ENCODE peak calls at places on chromosomes 6 and 20, in six cellular contexts. W is stimulated activated CD4-positive, alpha-beta T cell treated with anti-CD3 and anti-CD28 coated beads, Interleukin-2, amount 100 ng/mL, for 24 hours; X is HEK293T; E is neuronal stem cell; I is aorta; R is upper lobe of right lung. L is an unnamed sample.

GRCh38 chr6:35396991-35397390 is 54.6 kb downstream of the PPARD start:
- DNase-seq in W (no peak), X (no peak), E (no peak), I (peak; percentile 3), R (no peak), L (no peak)

GRCh38 chr20:8155229-8155628 is 23.2 kb downstream of the PLCB1 start:
- DNase-seq in W (no peak), X (no peak), E (no peak), I (no peak), R (no peak), L (no peak)

GRCh38 chr6:33634203-33634727 is 13.1 kb downstream of the ITPR3 start:
- DNase-seq in W (no peak), X (no peak), E (no peak), I (no peak), R (no peak), L (no peak)

GRCh38 chr6:39366875-39367618 is 44.5 kb upstream of the KCNK16 start:
- DNase-seq in W (no peak), X (no peak), E (no peak), I (no peak), R (no peak), L (no peak)

GRCh38 chr6:116948535-116949304 is 71.7 kb downstream of the RFX6 start:
- DNase-seq in W (no peak), X (no peak), E (no peak), I (no peak), R (no peak), L (no peak)

GRCh38 chr20:51087306-51087705 is 64.4 kb upstream of the KCNG1 start:
- DNase-seq in W (no peak), X (no peak), E (no peak), I (no peak), R (no peak), L (no peak)

GRCh38 chr6:134132494-134133141 is 80.2 kb upstream of the SLC2A12 start:
- DNase-seq in W (no peak), X (no peak), E (no peak), I (no peak), R (no peak), L (no peak)

GRCh38 chr6:80250391-80250997 is 144.0 kb downstream of the BCKDHB start:
- DNase-seq in W (no peak), X (no peak), E (no peak), I (no peak), R (no peak), L (no peak)

GRCh38 chr6:128914051-128914450 is 31.1 kb downstream of the LAMA2 start:
- DNase-seq in W (no peak), X (no peak), E (no peak), I (no peak), R (no peak), L (no peak)

GRCh38 chr6:137982418-137983189 is 115.5 kb downstream of the TNFAIP3 start:
- DNase-seq in W (no peak), X (no peak), E (no peak), I (no peak), R (no peak), L (no peak)

GRCh38 chr6:141203902-141204575 is 928.7 kb upstream of the GJE1 start:
- DNase-seq in W (no peak), X (no peak), E (no peak), I (no peak), R (no peak), L (no peak)

GRCh38 chr6:155171109-155171746 is 92.6 kb upstream of the CLDN20 start:
- DNase-seq in W (peak; percentile 86), X (no peak), E (no peak), I (peak; percentile 78), R (no peak), L (no peak)

GRCh38 chr6:34011298-34011697 is 134.6 kb downstream of the GRM4 start:
- DNase-seq in W (no peak), X (no peak), E (no peak), I (no peak), R (no peak), L (no peak)

GRCh38 chr20:35001596-35002362 is 46.1 kb downstream of the MYH7B start:
- DNase-seq in W (no peak), X (no peak), E (no peak), I (no peak), R (no peak), L (peak; percentile 31)

GRCh38 chr6:71012871-71013456 is 56.1 kb upstream of the B3GAT2 start:
- DNase-seq in W (no peak), X (peak; percentile 61), E (peak; percentile 66), I (no peak), R (no peak), L (no peak)

GRCh38 chr6:87066449-87067288 is 28.2 kb downstream of the CGA start:
- DNase-seq in W (peak; percentile 41), X (peak; percentile 58), E (peak; percentile 45), I (no peak), R (no peak), L (no peak)

GRCh38 chr20:46282669-46283068 is 25.6 kb downstream of the CDH22 start:
- DNase-seq in W (no peak), X (no peak), E (peak; percentile 17), I (no peak), R (no peak), L (no peak)

GRCh38 chr6:158031445-158032353 is 50.0 kb downstream of the SYNJ2 start:
- DNase-seq in W (no peak), X (no peak), E (peak; percentile 21), I (peak; percentile 76), R (peak; percentile 76), L (peak; percentile 80)

GRCh38 chr6:100344321-100344720 is 120.4 kb downstream of the SIM1 start:
- DNase-seq in W (no peak), X (no peak), E (no peak), I (no peak), R (no peak), L (no peak)

GRCh38 chr20:50582092-50582491 is 71.9 kb downstream of the PTPN1 start:
- DNase-seq in W (no peak), X (no peak), E (no peak), I (peak; percentile 26), R (peak; percentile 48), L (peak; percentile 10)

GRCh38 chr6:45959534-45960195 is 56.0 kb downstream of the CLIC5 start:
- DNase-seq in W (no peak), X (no peak), E (no peak), I (no peak), R (no peak), L (no peak)

GRCh38 chr20:62918830-62919229 is 7.5 kb downstream of the DIDO1 start:
- DNase-seq in W (peak; percentile 57), X (no peak), E (no peak), I (no peak), R (no peak), L (no peak)

GRCh38 chr6:18990313-18990978 is 603.3 kb downstream of the RNF144B start:
- DNase-seq in W (peak; percentile 20), X (peak; percentile 79), E (peak; percentile 74), I (peak; percentile 62), R (peak; percentile 86), L (peak; percentile 83)

GRCh38 chr6:134345780-134346179 is 27.9 kb upstream of the SGK1 start:
- DNase-seq in W (no peak), X (no peak), E (no peak), I (peak; percentile 55), R (no peak), L (peak; percentile 62)

GRCh38 chr20:10047427-10047826 is 12.6 kb downstream of the ANKEF1 start:
- DNase-seq in W (no peak), X (peak; percentile 33), E (peak; percentile 21), I (no peak), R (no peak), L (no peak)